ENCODE peak calls at places on chromosomes 6 and 20, in four cellular contexts. Y is H1, Z is SK-N-SH, L is HCT116. A is an unnamed sample.

GRCh38 chr20:36827541-36828279 is 48.2 kb upstream of the TLDC2 start:
- DNase-seq in Y (no peak), Z (no peak), L (no peak), A (no peak)

GRCh38 chr20:16434087-16434664 is 139.1 kb downstream of the KIF16B start:
- DNase-seq in Y (peak; percentile 96), Z (peak; percentile 46), L (peak; percentile 45), A (no peak)

GRCh38 chr20:3174442-3175263 is 1.3 kb upstream of the LZTS3 start:
- DNase-seq in Y (no peak), Z (no peak), L (peak; percentile 26), A (no peak)

GRCh38 chr20:41178904-41179432 is 41.6 kb downstream of the PLCG1 start:
- DNase-seq in Y (peak; percentile 46), Z (no peak), L (no peak), A (no peak)

GRCh38 chr20:45336530-45337366 is 11.5 kb downstream of the SDC4 start:
- DNase-seq in Y (no peak), Z (no peak), L (no peak), A (no peak)

GRCh38 chr20:44738779-44739477 is 6.7 kb upstream of the KCNK15 start:
- DNase-seq in Y (peak; percentile 75), Z (peak; percentile 88), L (peak; percentile 89), A (peak; percentile 98)

GRCh38 chr6:75350808-75351207 is 66.2 kb upstream of the TMEM30A start:
- DNase-seq in Y (no peak), Z (no peak), L (no peak), A (no peak)

GRCh38 chr20:33433875-33434274 is 9.7 kb downstream of the SNTA1 start:
- DNase-seq in Y (no peak), Z (no peak), L (no peak), A (no peak)

GRCh38 chr20:11048739-11049138 is 374.9 kb upstream of the JAG1 start:
- DNase-seq in Y (no peak), Z (no peak), L (no peak), A (no peak)

DNA sequence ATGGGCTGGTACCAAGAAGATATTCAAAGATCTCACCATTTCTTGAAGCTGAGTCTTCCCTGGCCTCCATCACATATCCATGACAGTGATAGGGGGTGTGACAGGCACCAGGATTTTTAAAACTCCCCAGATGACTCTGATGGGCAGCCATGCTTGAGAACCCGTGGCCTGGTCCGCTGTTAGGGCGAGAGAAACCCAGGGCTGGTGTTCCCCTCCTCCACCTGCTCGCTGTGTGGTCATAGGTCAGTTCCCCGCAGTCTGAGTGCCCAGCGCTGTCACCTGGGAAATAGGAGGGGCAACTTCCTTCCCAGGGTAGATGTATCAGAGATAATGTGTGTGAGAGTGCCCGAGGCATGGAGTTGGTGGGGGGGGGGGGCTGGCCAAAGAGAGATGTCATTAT is 50.9 kb downstream of the TMEM242 start:
- DNase-seq in Y (no peak), Z (no peak), L (no peak), A (no peak)
- TF ChIP-seq JUND in Y (no peak), Z (no peak), L (no peak), A (no peak)

GRCh38 chr6:43277643-43278523 is 20.2 kb upstream of the SLC22A7 start:
- DNase-seq in Y (no peak), Z (no peak), L (no peak), A (no peak)

GRCh38 chr6:43274916-43275597 is 23.0 kb upstream of the SLC22A7 start:
- DNase-seq in Y (no peak), Z (peak; percentile 88), L (no peak), A (no peak)

GRCh38 chr6:43275782-43276179 is 22.3 kb upstream of the SLC22A7 start:
- DNase-seq in Y (no peak), Z (peak; percentile 52), L (no peak), A (no peak)

GRCh38 chr6:43277083-43277642 is 20.9 kb upstream of the SLC22A7 start:
- DNase-seq in Y (no peak), Z (no peak), L (no peak), A (no peak)

GRCh38 chr6:43276180-43277082 is 21.6 kb upstream of the SLC22A7 start:
- DNase-seq in Y (no peak), Z (no peak), L (no peak), A (no peak)
- TF ChIP-seq JUND in Y (no peak), Z (no peak), L (no peak), A (no peak)

GRCh38 chr6:138593100-138593877 is 94.0 kb upstream of the NHSL1 start:
- DNase-seq in Y (no peak), Z (no peak), L (peak; percentile 64), A (no peak)

GRCh38 chr6:138594749-138595148 is 95.5 kb upstream of the NHSL1 start:
- DNase-seq in Y (no peak), Z (no peak), L (no peak), A (no peak)

GRCh38 chr6:138594042-138594636 is 94.8 kb upstream of the NHSL1 start:
- DNase-seq in Y (no peak), Z (no peak), L (no peak), A (no peak)

GRCh38 chr6:138590796-138591709 is 91.8 kb upstream of the NHSL1 start:
- DNase-seq in Y (peak; percentile 69), Z (peak; percentile 51), L (peak; percentile 64), A (peak; percentile 44)

GRCh38 chr6:138592698-138593097 is 93.4 kb upstream of the NHSL1 start:
- DNase-seq in Y (no peak), Z (no peak), L (no peak), A (no peak)
- TF ChIP-seq JUND in Y (no peak), Z (no peak), L (no peak), A (no peak)

GRCh38 chr20:35264755-35265154 is 13.2 kb downstream of the MMP24OS start:
- DNase-seq in Y (no peak), Z (no peak), L (no peak), A (no peak)

GRCh38 chr20:35269055-35269781 is 8.7 kb downstream of the MMP24OS start:
- DNase-seq in Y (peak; percentile 93), Z (peak; percentile 93), L (no peak), A (peak; percentile 78)

GRCh38 chr20:35260426-35260825 is 17.5 kb downstream of the MMP24OS start:
- DNase-seq in Y (no peak), Z (no peak), L (no peak), A (no peak)

GRCh38 chr20:35267092-35267491 is 10.8 kb downstream of the MMP24OS start:
- DNase-seq in Y (no peak), Z (no peak), L (no peak), A (no peak)

DNA sequence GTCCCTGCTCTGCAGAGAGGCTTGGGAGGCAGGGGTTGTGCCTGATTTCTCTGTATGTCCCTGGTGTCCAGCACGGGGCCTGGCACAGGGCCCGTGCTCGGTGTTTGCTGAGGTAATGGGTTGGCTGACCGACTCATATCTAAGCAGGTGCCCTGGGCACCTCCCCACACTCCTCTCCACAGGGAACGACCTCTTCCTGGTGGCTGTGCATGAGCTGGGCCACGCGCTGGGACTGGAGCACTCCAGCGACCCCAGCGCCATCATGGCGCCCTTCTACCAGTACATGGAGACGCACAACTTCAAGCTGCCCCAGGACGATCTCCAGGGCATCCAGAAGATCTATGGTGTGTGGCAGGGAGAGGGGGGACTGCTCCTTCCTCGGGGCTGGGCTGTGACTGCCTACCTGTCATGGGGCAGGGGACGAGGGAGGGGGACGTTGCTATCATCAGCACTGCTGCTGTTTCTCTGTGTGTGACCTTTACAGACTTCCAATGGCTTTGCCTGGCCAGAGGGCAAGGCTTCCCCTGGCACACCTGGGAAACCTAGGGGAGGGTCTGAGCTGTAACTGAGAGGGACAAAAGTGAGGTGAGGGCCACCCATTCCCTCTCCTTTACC is 14.2 kb downstream of the MMP24OS start:
- DNase-seq in Y (no peak), Z (no peak), L (no peak), A (no peak)
- TF ChIP-seq JUND in Y (no peak), Z (no peak), L (no peak), A (no peak)

GRCh38 chr6:9878535-9878934 is 536.3 kb downstream of the TFAP2A start:
- DNase-seq in Y (no peak), Z (no peak), L (no peak), A (no peak)
- TF ChIP-seq JUND in Y (no peak), Z (no peak), L (no peak), A (no peak)